ENCODE peak calls at places on chromosome 6, in ten cellular contexts. U is H7, Q is NCI-H460, A is HTR-8/SVneo, J is EL, O is fibroblast of mammary gland, Y is GM04504, K is B cell, H is epithelial cell of esophagus, V is GM20000. Z is an unnamed sample.

GRCh38 chr6:57097596-57097995 is 7.6 kb downstream of the ZNF451 start:
- DNase-seq in J (peak; percentile 60), U (no peak), H (peak; percentile 39), O (no peak), V (no peak), A (no peak), Y (peak; percentile 10), K (no peak), Q (no peak), Z (no peak)

GRCh38 chr6:145028144-145028818 is 707.0 kb downstream of the EPM2A start:
- DNase-seq in H (peak; percentile 70), V (peak; percentile 33), J (peak; percentile 52), K (no peak), U (peak; percentile 44), O (peak; percentile 56), Q (peak; percentile 56), Y (peak; percentile 18), A (peak; percentile 36), Z (no peak)

GRCh38 chr6:48766349-48766748 is 655.4 kb upstream of the PTCHD4 start:
- DNase-seq in H (peak; percentile 95), J (peak; percentile 67), Y (no peak), A (no peak), Q (no peak), U (no peak), O (peak; percentile 87), K (no peak), V (no peak), Z (no peak)

GRCh38 chr6:36071714-36072113 is 44.1 kb downstream of the MAPK14 start:
- DNase-seq in H (no peak), Y (no peak), J (no peak), Q (no peak), O (no peak), U (no peak), K (no peak), A (no peak), V (no peak), Z (no peak)

GRCh38 chr6:31114970-31115849 is 610 bp downstream of the PSORS1C1 start:
- DNase-seq in O (peak; percentile 69), H (peak; percentile 71), A (peak; percentile 35), V (no peak), J (peak; percentile 78), Q (peak; percentile 50), Y (no peak), K (peak; percentile 16), U (peak; percentile 61), Z (no peak)

GRCh38 chr6:155521719-155522118 is 66.1 kb upstream of the NOX3 start:
- DNase-seq in K (no peak), H (peak; percentile 46), Q (no peak), V (no peak), A (no peak), O (peak; percentile 34), U (no peak), Y (no peak), J (no peak), Z (no peak)

GRCh38 chr6:9467746-9468145 is 947.1 kb downstream of the TFAP2A start:
- DNase-seq in Y (no peak), H (peak; percentile 11), V (no peak), K (no peak), O (peak; percentile 70), Q (no peak), U (no peak), A (no peak), J (peak; percentile 78), Z (no peak)

GRCh38 chr6:87944541-87944954 is 103.1 kb upstream of the SPACA1 start:
- DNase-seq in A (peak; percentile 51), J (peak; percentile 60), U (peak; percentile 54), K (no peak), V (peak; percentile 16), Y (peak; percentile 35), Q (peak; percentile 3), O (peak; percentile 58), H (peak; percentile 99), Z (peak; percentile 31)

GRCh38 chr6:127907960-127908640 is 7.2 kb upstream of the THEMIS start:
- DNase-seq in Q (no peak), K (no peak), U (no peak), A (no peak), Y (no peak), J (no peak), H (no peak), O (no peak), V (peak; percentile 10), Z (no peak)

GRCh38 chr6:155894758-155895157 is 439.1 kb upstream of the NOX3 start:
- DNase-seq in A (no peak), K (no peak), V (no peak), Y (no peak), U (peak; percentile 12), Q (no peak), H (no peak), J (no peak), O (no peak), Z (no peak)

GRCh38 chr6:79640146-79641111 is 9.3 kb downstream of the SH3BGRL2 start:
- DNase-seq in Y (no peak), O (no peak), U (no peak), V (no peak), J (no peak), Q (no peak), H (no peak), A (no peak), K (no peak), Z (no peak)

GRCh38 chr6:105364243-105364642 is 38.6 kb downstream of the PREP start:
- DNase-seq in Y (no peak), V (no peak), A (no peak), K (no peak), O (peak; percentile 73), J (peak; percentile 58), H (peak; percentile 95), Q (no peak), U (no peak), Z (no peak)

GRCh38 chr6:144405173-144405572 is 120.0 kb downstream of the UTRN start:
- DNase-seq in J (no peak), Y (no peak), H (no peak), V (no peak), O (peak; percentile 57), Q (no peak), A (no peak), U (no peak), K (no peak), Z (no peak)

GRCh38 chr6:24930386-24930785 is 5.4 kb downstream of the RIPOR2 start:
- DNase-seq in Y (peak; percentile 62), A (peak; percentile 49), Q (no peak), K (no peak), J (peak; percentile 65), H (no peak), U (no peak), V (no peak), O (peak; percentile 87), Z (no peak)

GRCh38 chr6:102677225-102677624 is 1283.7 kb downstream of the GRIK2 start:
- DNase-seq in O (no peak), H (no peak), U (no peak), Q (no peak), A (no peak), J (no peak), Y (no peak), K (no peak), V (no peak), Z (no peak)

GRCh38 chr6:235763-236360 is 56.4 kb upstream of the DUSP22 start:
- DNase-seq in A (no peak), K (no peak), V (no peak), U (no peak), O (peak; percentile 50), Y (peak; percentile 9), H (no peak), J (peak; percentile 66), Q (no peak), Z (no peak)

GRCh38 chr6:107712523-107713213 is 111.4 kb downstream of the SCML4 start:
- DNase-seq in K (no peak), O (peak; percentile 81), A (no peak), V (no peak), U (no peak), Y (no peak), Q (no peak), J (peak; percentile 45), H (peak; percentile 90), Z (no peak)

GRCh38 chr6:38146021-38146657 is 326.6 kb downstream of the ZFAND3 start:
- DNase-seq in H (peak; percentile 25), O (peak; percentile 33), J (no peak), K (no peak), A (no peak), Q (no peak), Y (no peak), V (no peak), U (no peak), Z (no peak)

GRCh38 chr6:31125162-31125561 is 4.9 kb upstream of the CDSN start:
- DNase-seq in Y (no peak), J (no peak), O (peak; percentile 57), V (no peak), K (no peak), A (no peak), U (peak; percentile 51), H (peak; percentile 92), Q (no peak), Z (peak; percentile 63)

GRCh38 chr6:147207351-147207750 is 3.1 kb downstream of the STXBP5 start:
- DNase-seq in A (no peak), O (peak; percentile 54), U (no peak), V (no peak), K (no peak), Y (no peak), H (no peak), Q (no peak), J (no peak), Z (no peak)

GRCh38 chr6:157198425-157199279 is 124.7 kb downstream of the TMEM242 start:
- DNase-seq in Q (no peak), Y (no peak), K (no peak), V (no peak), U (no peak), H (peak; percentile 100), A (no peak), J (no peak), O (no peak), Z (peak; percentile 94)

GRCh38 chr6:149293244-149293643 is 24.3 kb upstream of the TAB2 start:
- DNase-seq in J (no peak), U (no peak), H (peak; percentile 80), Q (no peak), O (no peak), K (no peak), V (no peak), A (no peak), Y (no peak), Z (no peak)

GRCh38 chr6:89298680-89299450 is 16.2 kb downstream of the GABRR2 start:
- DNase-seq in K (no peak), Y (peak; percentile 1), U (peak; percentile 7), A (peak; percentile 76), Q (peak; percentile 65), V (peak; percentile 40), H (peak; percentile 58), O (peak; percentile 76), J (peak; percentile 75), Z (no peak)

GRCh38 chr6:163828038-163828790 is 413.7 kb downstream of the QKI start:
- DNase-seq in Q (no peak), U (no peak), A (no peak), V (no peak), O (peak; percentile 16), Y (no peak), K (no peak), H (no peak), J (peak; percentile 14), Z (no peak)

GRCh38 chr6:170134077-170135040 is 156.5 kb downstream of the DLL1 start:
- DNase-seq in K (no peak), H (no peak), J (no peak), O (no peak), U (peak; percentile 34), V (no peak), Y (no peak), A (no peak), Q (no peak), Z (peak; percentile 70)

GRCh38 chr6:6407061-6407723 is 86.7 kb upstream of the F13A1 start:
- DNase-seq in Q (no peak), K (peak; percentile 45), H (no peak), J (no peak), V (peak; percentile 53), O (peak; percentile 57), U (no peak), Y (no peak), A (no peak), Z (no peak)

GRCh38 chr6:118580585-118581419 is 32.7 kb downstream of the PLN start:
- DNase-seq in Y (peak; percentile 85), O (peak; percentile 91), J (peak; percentile 74), U (peak; percentile 60), H (peak; percentile 77), V (peak; percentile 12), Q (peak; percentile 25), K (peak; percentile 17), A (peak; percentile 33), Z (no peak)

GRCh38 chr6:99119109-99120031 is 171.6 kb upstream of the FBXL4 start:
- DNase-seq in O (peak; percentile 48), J (peak; percentile 49), Q (peak; percentile 52), U (peak; percentile 56), Y (peak; percentile 31), V (peak; percentile 50), H (peak; percentile 68), A (peak; percentile 32), K (peak; percentile 33), Z (no peak)

Z was measured in stomach.